ENCODE peak calls at places on chromosomes 1 and 21, in six cellular contexts. J, R, I, U, E and Q are unnamed samples.

GRCh38 chr1:175188936-175189335 is 3.6 kb downstream of the KIAA0040 start:
- DNase-seq in R (no peak), E (no peak), J (no peak), I (no peak), U (no peak), Q (no peak)

GRCh38 chr1:183609313-183609712 is 19.1 kb upstream of the NCF2 start:
- DNase-seq in I (peak; percentile 41), E (peak; percentile 72), J (peak; percentile 75), R (no peak), U (peak; percentile 90), Q (peak; percentile 59)

GRCh38 chr21:35376406-35377135 is 327.5 kb upstream of the RUNX1 start:
- DNase-seq in R (no peak), I (no peak), E (no peak), J (peak; percentile 18), U (no peak), Q (no peak)

GRCh38 chr1:36534711-36535412 is 52.1 kb upstream of the CSF3R start:
- DNase-seq in E (no peak), J (no peak), I (no peak), U (no peak), R (no peak), Q (no peak)

GRCh38 chr1:151061704-151062103 is 1.5 kb downstream of the MLLT11 start:
- DNase-seq in I (no peak), U (no peak), R (no peak), J (no peak), E (no peak), Q (no peak)

GRCh38 chr1:187842406-187843165 is 1013.8 kb downstream of the PLA2G4A start:
- DNase-seq in R (no peak), U (no peak), I (no peak), E (peak; percentile 10), J (peak; percentile 67), Q (no peak)

GRCh38 chr1:233113009-233113712 is 162.8 kb downstream of the NTPCR start:
- DNase-seq in E (peak; percentile 100), U (peak; percentile 100), R (peak; percentile 100), I (peak; percentile 28), J (peak; percentile 100), Q (peak; percentile 100)

GRCh38 chr1:17355898-17356297 is 16.1 kb upstream of the PADI6 start:
- DNase-seq in E (no peak), J (no peak), U (no peak), R (no peak), I (no peak), Q (no peak)

GRCh38 chr1:12669529-12670068 is 25.7 kb downstream of the AADACL4 start:
- DNase-seq in U (peak; percentile 33), J (peak; percentile 19), R (no peak), E (no peak), I (no peak), Q (no peak)

GRCh38 chr21:32712641-32713040 is 15.2 kb downstream of the SYNJ1 start:
- DNase-seq in J (no peak), E (no peak), U (no peak), R (no peak), I (no peak), Q (no peak)

GRCh38 chr1:236143104-236143948 is 987 bp downstream of the GPR137B start:
- DNase-seq in R (no peak), U (peak; percentile 80), J (peak; percentile 87), I (no peak), E (peak; percentile 68), Q (peak; percentile 39)

GRCh38 chr1:9629445-9630201 is 21.9 kb upstream of the PIK3CD start:
- DNase-seq in U (no peak), J (peak; percentile 11), I (no peak), E (no peak), R (no peak), Q (no peak)

GRCh38 chr1:203207751-203208150 is 21.2 kb upstream of the CHI3L1 start:
- DNase-seq in U (no peak), E (no peak), J (no peak), I (no peak), R (no peak), Q (no peak)

GRCh38 chr1:215657016-215657415 is 89.9 kb downstream of the KCTD3 start:
- DNase-seq in I (no peak), J (no peak), E (no peak), U (no peak), R (no peak), Q (no peak)

GRCh38 chr21:31348188-31348587 is 4.1 kb upstream of the TIAM1 start:
- DNase-seq in J (no peak), E (no peak), U (no peak), R (no peak), I (no peak), Q (no peak)

GRCh38 chr1:228030451-228031201 is 23.8 kb downstream of the WNT3A start:
- DNase-seq in I (no peak), E (no peak), R (no peak), J (no peak), U (no peak), Q (no peak)

DNA sequence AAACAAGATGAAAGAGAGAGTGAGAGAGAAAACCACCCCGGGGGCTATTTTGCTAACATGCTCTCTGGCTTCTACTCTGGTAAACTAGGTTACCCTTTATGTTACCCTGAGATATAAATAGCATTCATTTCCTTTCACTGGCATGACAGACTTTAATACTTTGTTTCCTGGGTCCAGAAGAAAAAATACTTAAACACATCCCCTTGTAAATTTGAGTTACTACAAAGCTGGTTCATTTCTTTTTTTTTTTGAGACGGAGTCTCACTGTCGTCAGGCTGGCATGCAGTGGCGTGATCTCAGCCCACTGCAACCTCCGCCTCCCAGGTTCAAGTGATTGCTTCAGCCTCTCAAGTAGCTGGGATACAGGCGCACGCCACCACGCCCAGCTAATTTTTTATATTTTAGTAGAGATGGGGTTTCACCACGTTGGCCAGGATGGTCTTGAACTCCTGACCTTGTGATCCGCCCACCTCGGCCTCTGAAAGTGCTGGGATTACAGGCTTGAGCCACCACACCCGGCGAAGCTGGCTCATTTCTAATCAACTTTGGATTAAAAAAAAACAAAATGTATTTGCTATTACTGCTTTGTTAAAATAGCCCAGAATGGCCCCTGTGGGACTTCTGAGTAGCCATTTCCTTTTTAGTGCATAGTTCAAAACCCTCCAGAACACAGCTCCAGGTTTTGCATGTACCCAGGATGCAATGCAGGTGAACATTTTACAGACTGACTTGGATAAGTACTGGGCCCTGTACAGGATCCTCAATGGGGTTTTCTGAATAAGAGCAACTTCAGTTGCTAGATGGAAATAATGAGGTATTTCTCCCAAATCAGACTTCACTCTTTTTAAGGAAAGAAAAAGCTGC is 20.6 kb downstream of the INPP5B start:
- DNase-seq in R (no peak), U (peak; percentile 29), I (no peak), E (no peak), J (no peak), Q (no peak)
- H3K4me3 ChIP-seq in R (no peak overlapping the region), U (no peak overlapping the region), I (no peak overlapping the region), E (no peak overlapping the region), J (no peak overlapping the region), Q (no peak overlapping the region)

DNA sequence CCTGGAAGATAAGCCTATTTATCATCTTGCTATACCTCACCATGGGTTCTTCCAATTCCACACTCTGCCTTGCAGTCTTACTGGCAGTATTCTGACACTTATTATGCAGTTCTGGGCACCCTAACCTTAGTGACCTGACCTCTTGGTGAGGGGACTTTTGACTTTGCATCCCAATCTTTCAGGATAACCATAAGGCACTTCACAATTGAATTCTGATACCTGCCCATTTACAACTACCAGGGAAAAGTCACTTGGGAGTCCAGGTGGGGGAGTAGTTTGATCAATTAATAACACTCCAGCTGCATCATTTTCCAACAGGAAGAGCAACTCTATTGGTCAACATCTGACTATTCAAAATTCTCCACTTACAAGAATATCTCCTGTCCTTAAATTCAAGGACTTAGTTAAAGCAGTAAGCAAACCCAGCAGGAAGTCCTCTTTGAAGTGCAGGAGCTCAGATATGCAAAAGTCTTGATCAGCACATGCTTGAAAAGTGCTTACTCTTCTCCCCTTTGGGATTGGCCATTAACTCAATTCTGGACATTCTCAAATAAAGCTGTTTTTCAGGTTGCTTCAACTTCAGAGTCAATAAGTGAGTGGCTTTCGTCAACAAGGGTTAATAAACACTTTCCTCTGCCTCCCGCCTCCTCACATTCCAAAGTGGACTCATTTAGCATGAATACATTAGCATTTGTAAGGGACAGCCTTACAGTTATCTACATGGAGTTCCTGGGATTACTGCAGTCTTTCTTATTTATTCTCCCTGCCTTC is 177.4 kb upstream of the NRIP1 start:
- DNase-seq in R (no peak), E (no peak), I (no peak), U (no peak), J (peak; percentile 49), Q (no peak)
- TF ChIP-seq CTCF in R (no peak), E (no peak), I (no peak), U (no peak), J (peak; percentile 19), Q (no peak)

GRCh38 chr1:243718022-243718421 is 132.0 kb downstream of the AKT3 start:
- DNase-seq in R (no peak), U (no peak), E (no peak), I (no peak), J (no peak), Q (no peak)

GRCh38 chr1:243712890-243713425 is 137.1 kb downstream of the AKT3 start:
- DNase-seq in I (no peak), U (peak; percentile 37), E (peak; percentile 29), R (no peak), J (peak; percentile 28), Q (no peak)

GRCh38 chr1:243716901-243717300 is 133.1 kb downstream of the AKT3 start:
- DNase-seq in E (no peak), R (no peak), I (no peak), U (peak; percentile 22), J (peak; percentile 40), Q (no peak)

GRCh38 chr1:243713470-243714186 is 136.4 kb downstream of the AKT3 start:
- DNase-seq in E (peak; percentile 59), U (peak; percentile 39), R (peak; percentile 55), I (no peak), J (peak; percentile 47), Q (peak; percentile 43)

DNA sequence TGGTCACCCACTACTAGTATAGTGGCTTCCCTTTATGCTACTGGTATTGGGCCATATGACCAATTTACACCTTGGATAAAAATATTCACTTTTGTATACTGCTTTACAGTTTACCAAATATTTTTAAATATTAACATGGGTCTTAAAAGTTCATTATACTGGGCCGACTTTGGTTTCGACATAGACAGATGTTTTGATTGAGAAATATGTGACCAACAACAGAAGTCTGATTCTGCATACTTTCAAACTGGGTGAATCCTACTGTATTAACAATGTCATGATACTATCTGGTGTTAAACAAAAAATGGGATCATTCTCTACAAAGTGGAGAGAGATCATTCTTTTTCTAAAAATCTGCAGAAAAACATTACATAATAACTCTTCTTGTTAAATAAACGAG is 134.8 kb downstream of the AKT3 start:
- DNase-seq in U (peak; percentile 61), R (no peak), E (peak; percentile 44), J (peak; percentile 65), I (no peak), Q (no peak)
- H3K4me3 ChIP-seq in U (no peak overlapping the region), R (no peak overlapping the region), E (no peak overlapping the region), J (no peak overlapping the region), I (no peak overlapping the region), Q (no peak overlapping the region)

DNA sequence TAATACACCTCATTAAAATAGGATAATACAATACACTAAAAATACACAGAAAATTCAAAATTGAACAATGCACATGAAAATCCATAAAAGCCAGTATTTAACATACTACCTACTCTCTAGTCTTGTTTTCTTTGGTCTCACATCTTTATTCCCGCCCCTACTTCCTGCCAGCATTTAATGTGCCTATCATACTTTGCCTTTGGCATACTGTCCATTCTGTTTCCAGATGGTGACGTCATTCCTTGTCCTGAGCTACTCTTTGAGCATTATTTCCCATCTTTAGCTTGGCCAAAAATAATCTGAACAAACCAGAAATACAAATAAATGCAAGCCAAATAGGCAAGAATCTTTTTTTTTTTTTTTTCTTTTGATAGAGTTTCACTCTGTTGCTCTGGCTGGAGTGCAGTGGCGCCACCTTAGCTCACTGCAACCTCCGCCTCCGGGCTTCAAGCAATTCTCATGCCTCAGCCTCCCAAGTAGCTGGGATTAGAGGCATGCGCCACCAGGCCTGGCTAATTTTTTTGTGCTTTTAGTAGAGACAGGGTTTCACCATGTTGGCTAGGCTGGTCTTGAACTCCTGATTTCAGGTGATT is 4.4 kb downstream of the HFM1 start:
- DNase-seq in E (peak; percentile 32), R (no peak), I (no peak), U (peak; percentile 46), J (no peak), Q (no peak)
- TF ChIP-seq CTCF in E (no peak), R (no peak), I (no peak), U (no peak), J (no peak), Q (no peak)